ENCODE peak calls at places on chromosomes 11 and 22, in seven cellular contexts. K, Z, D, H, M, L and J are unnamed samples.
A peak's percentile ranks its signal among the peaks of the same experiment; 100 is the strongest.

GRCh38 chr11:819943-820649 is 1.4 kb downstream of the PNPLA2 start:
- DNase-seq in K (peak; percentile 98), Z (peak; percentile 98), D (peak; percentile 77), H (peak; percentile 87), M (peak; percentile 97), L (peak; percentile 92), J (peak; percentile 77)

GRCh38 chr11:72238040-72238450 is 5.9 kb downstream of the PHOX2A start:
- DNase-seq in K (peak; percentile 82), Z (peak; percentile 61), D (peak; percentile 92), H (no peak), M (peak; percentile 66), L (peak; percentile 97), J (peak; percentile 95)

GRCh38 chr11:88042238-88043032 is 132.8 kb downstream of the RAB38 start:
- DNase-seq in K (no peak), Z (no peak), D (no peak), H (no peak), M (no peak), L (no peak), J (no peak)

GRCh38 chr22:22156716-22157499 is 87.7 kb upstream of the VPREB1 start:
- DNase-seq in K (peak; percentile 70), Z (peak; percentile 78), D (peak; percentile 64), H (peak; percentile 33), M (peak; percentile 58), L (peak; percentile 44), J (peak; percentile 45)

GRCh38 chr11:31813961-31814868 is 3.1 kb upstream of the PAX6 start:
- DNase-seq in K (no peak), Z (no peak), D (no peak), H (no peak), M (no peak), L (no peak), J (no peak)

GRCh38 chr11:26971961-26972360 is 22.0 kb upstream of the FIBIN start:
- DNase-seq in K (no peak), Z (no peak), D (no peak), H (no peak), M (no peak), L (no peak), J (no peak)

GRCh38 chr11:105220175-105220574 is 80.6 kb upstream of the CARD18 start:
- DNase-seq in K (no peak), Z (no peak), D (no peak), H (no peak), M (no peak), L (no peak), J (no peak)

GRCh38 chr22:19090183-19090582 is 32.0 kb downstream of the DGCR2 start:
- DNase-seq in K (no peak), Z (no peak), D (no peak), H (no peak), M (no peak), L (no peak), J (no peak)

GRCh38 chr22:35150163-35151107 is 84.5 kb downstream of the ISX start:
- DNase-seq in K (peak; percentile 33), Z (peak; percentile 52), D (peak; percentile 13), H (peak; percentile 62), M (peak; percentile 51), L (no peak), J (no peak)

GRCh38 chr11:46183819-46184218 is 62.6 kb upstream of the PHF21A start:
- DNase-seq in K (no peak), Z (no peak), D (no peak), H (no peak), M (no peak), L (no peak), J (peak; percentile 28)

GRCh38 chr22:29914165-29914564 is 31.2 kb downstream of the MTMR3 start:
- DNase-seq in K (no peak), Z (no peak), D (no peak), H (no peak), M (no peak), L (no peak), J (peak; percentile 10)

GRCh38 chr22:27754247-27754887 is 47.2 kb downstream of the MN1 start:
- DNase-seq in K (no peak), Z (no peak), D (no peak), H (peak; percentile 72), M (no peak), L (no peak), J (no peak)

GRCh38 chr11:118438314-118438931 is 2.1 kb downstream of the KMT2A start:
- DNase-seq in K (peak; percentile 58), Z (peak; percentile 38), D (peak; percentile 31), H (peak; percentile 68), M (peak; percentile 77), L (no peak), J (peak; percentile 37)

GRCh38 chr22:49423125-49423650 is 404.5 kb downstream of the BRD1 start:
- DNase-seq in K (no peak), Z (no peak), D (no peak), H (no peak), M (no peak), L (no peak), J (no peak)

GRCh38 chr11:83639995-83640758 is 354.0 kb upstream of the CCDC90B start:
- DNase-seq in K (no peak), Z (no peak), D (no peak), H (no peak), M (no peak), L (no peak), J (no peak)

GRCh38 chr11:8006349-8006977 is 19.3 kb downstream of the EIF3F start:
- DNase-seq in K (peak; percentile 39), Z (peak; percentile 67), D (peak; percentile 71), H (peak; percentile 28), M (peak; percentile 71), L (peak; percentile 31), J (peak; percentile 73)

GRCh38 chr11:120929664-120930154 is 94.2 kb upstream of the TBCEL start:
- DNase-seq in K (peak; percentile 40), Z (peak; percentile 29), D (peak; percentile 30), H (peak; percentile 10), M (peak; percentile 52), L (peak; percentile 45), J (peak; percentile 38)

GRCh38 chr11:104858882-104859735 is 39.2 kb downstream of the CASP12 start:
- DNase-seq in K (no peak), Z (no peak), D (no peak), H (no peak), M (no peak), L (peak; percentile 1), J (no peak)

GRCh38 chr11:127395034-127395433 is 394.5 kb upstream of the KIRREL3 start:
- DNase-seq in K (no peak), Z (no peak), D (no peak), H (no peak), M (peak; percentile 53), L (no peak), J (no peak)

GRCh38 chr11:12144306-12145174 is 34.1 kb downstream of the MICAL2 start:
- DNase-seq in K (no peak), Z (no peak), D (no peak), H (no peak), M (no peak), L (no peak), J (no peak)

GRCh38 chr11:27357250-27357649 is 5.8 kb downstream of the CCDC34 start:
- DNase-seq in K (no peak), Z (peak; percentile 68), D (no peak), H (peak; percentile 48), M (no peak), L (no peak), J (no peak)

DNA sequence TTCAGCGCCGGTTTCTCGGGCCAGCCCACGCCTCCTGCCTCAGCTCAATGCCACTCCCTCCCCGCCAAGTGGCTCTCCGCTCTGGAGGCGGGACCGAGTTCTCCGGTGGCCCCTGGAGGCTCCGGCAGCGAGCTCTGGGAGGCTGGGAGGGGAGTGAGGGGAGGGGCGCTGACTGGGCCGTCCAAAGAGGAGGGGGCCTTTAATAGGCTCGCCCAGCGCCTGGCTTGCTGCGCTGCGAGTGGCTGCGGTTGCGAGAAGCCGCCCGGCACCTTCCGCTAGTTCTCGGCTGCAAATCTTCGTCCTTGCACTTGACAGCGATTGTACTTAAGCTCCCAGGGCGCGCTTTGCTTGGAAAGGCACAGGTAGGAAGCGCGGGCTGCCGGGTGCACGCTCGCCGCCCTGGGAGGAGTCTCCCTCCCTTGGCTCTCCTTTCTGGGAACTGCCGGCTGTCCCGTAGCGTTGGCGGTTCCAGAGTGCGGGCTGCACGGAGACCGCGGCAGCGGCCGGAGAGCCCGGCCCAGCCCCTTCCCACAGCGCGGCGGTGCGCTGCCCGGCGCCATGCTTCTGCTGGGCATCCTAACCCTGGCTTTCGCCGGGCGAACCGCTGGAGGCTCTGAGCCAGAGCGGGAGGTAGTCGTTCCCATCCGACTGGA is at the start of gene ADAMTS15:
- DNase-seq in K (peak; percentile 81), Z (peak; percentile 65), D (peak; percentile 75), H (peak; percentile 63), M (peak; percentile 80), L (no peak), J (peak; percentile 58)
- TF ChIP-seq POLR2A in K (peak; percentile 65), Z (no peak), D (peak; percentile 72), H (peak; percentile 30), M (peak; percentile 21), L (no peak), J (peak; percentile 66)

GRCh38 chr11:95429376-95429907 is 198.4 kb upstream of the SESN3 start:
- DNase-seq in K (no peak), Z (no peak), D (no peak), H (no peak), M (no peak), L (no peak), J (no peak)
- TF ChIP-seq POLR2A in K (no peak), Z (no peak), D (no peak), H (no peak), M (no peak), L (no peak), J (no peak)

DNA sequence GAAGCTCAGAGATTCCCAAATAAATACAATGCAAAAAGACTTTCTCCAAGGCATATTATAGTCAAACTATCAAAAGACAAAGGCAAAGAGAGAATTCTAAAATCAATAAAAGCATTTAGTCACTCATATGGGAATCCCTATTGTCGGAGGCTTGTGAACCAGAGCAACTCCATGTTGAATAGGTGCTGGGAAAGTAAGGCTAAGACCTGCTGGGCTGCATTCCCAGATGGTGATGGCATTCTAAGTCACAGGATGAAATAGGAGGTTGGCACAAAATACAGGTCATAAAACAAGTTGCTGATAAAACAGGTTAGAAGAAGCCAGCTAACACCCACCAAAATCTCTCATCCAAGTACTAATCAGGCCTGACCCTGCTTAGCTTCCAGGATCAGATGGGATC is 84.5 kb downstream of the JRKL start:
- DNase-seq in K (no peak), Z (no peak), D (no peak), H (no peak), M (no peak), L (no peak), J (no peak)
- TF ChIP-seq POLR2A in K (no peak), Z (no peak), D (no peak), H (no peak), M (no peak), L (no peak), J (no peak)

GRCh38 chr22:37544955-37545702 is 15.2 kb upstream of the CDC42EP1 start:
- DNase-seq in K (peak; percentile 89), Z (peak; percentile 90), D (peak; percentile 62), H (no peak), M (peak; percentile 87), L (peak; percentile 64), J (peak; percentile 36)

GRCh38 chr22:37542959-37543358 is 17.3 kb upstream of the CDC42EP1 start:
- DNase-seq in K (no peak), Z (no peak), D (no peak), H (no peak), M (no peak), L (no peak), J (no peak)

GRCh38 chr22:37546436-37547248 is 13.6 kb upstream of the CDC42EP1 start:
- DNase-seq in K (peak; percentile 79), Z (peak; percentile 94), D (no peak), H (peak; percentile 26), M (peak; percentile 95), L (no peak), J (peak; percentile 49)

GRCh38 chr22:37547249-37547741 is 13.0 kb upstream of the CDC42EP1 start:
- DNase-seq in K (no peak), Z (peak; percentile 41), D (no peak), H (no peak), M (no peak), L (no peak), J (no peak)

GRCh38 chr22:37545703-37546435 is 14.4 kb upstream of the CDC42EP1 start:
- DNase-seq in K (peak; percentile 92), Z (peak; percentile 91), D (peak; percentile 79), H (peak; percentile 62), M (peak; percentile 97), L (no peak), J (peak; percentile 69)
- TF ChIP-seq POLR2A in K (peak; percentile 73), Z (peak; percentile 65), D (peak; percentile 61), H (peak; percentile 47), M (peak; percentile 85), L (no peak), J (peak; percentile 69)